ENCODE peak calls at places on chromosomes 12 and 14, in nine cellular contexts. E is breast epithelium, R is transverse colon, S is K562, F is endothelial cell of umbilical vein, C is stomach, Y is HCT116, U is prostate gland, O is GM23338. X is an unnamed sample.

GRCh38 chr12:11652351-11653040 is 3.0 kb downstream of the ETV6 start:
- DNase-seq in E (peak; percentile 61), R (peak; percentile 65), S (no peak), F (peak; percentile 67), C (peak; percentile 42), Y (no peak), U (peak; percentile 39), O (peak; percentile 18), X (peak; percentile 84)

GRCh38 chr12:78568326-78569020 is 296.1 kb upstream of the SYT1 start:
- DNase-seq in E (no peak), R (no peak), S (no peak), F (no peak), C (no peak), Y (no peak), U (no peak), O (no peak), X (no peak)

GRCh38 chr14:74400919-74401503 is 25.0 kb downstream of the SYNDIG1L start:
- DNase-seq in E (no peak), R (no peak), S (no peak), F (no peak), C (no peak), Y (no peak), U (no peak), O (peak; percentile 27), X (no peak)

GRCh38 chr12:123845881-123846280 is 83.8 kb downstream of the DNAH10 start:
- DNase-seq in E (no peak), R (no peak), S (no peak), F (no peak), C (no peak), Y (no peak), U (no peak), O (no peak), X (no peak)

GRCh38 chr14:61329478-61330051 is 8.2 kb downstream of the PRKCH start:
- DNase-seq in E (no peak), R (no peak), S (no peak), F (no peak), C (no peak), Y (no peak), U (no peak), O (no peak), X (no peak)

GRCh38 chr12:124248862-124249825 is 45.7 kb upstream of the RFLNA start:
- DNase-seq in E (peak; percentile 26), R (no peak), S (no peak), F (no peak), C (no peak), Y (no peak), U (no peak), O (no peak), X (no peak)

GRCh38 chr14:87966816-87967215 is 26.2 kb downstream of the GALC start:
- DNase-seq in E (no peak), R (no peak), S (no peak), F (no peak), C (no peak), Y (no peak), U (no peak), O (no peak), X (no peak)

GRCh38 chr12:113161415-113162016 is 12.0 kb downstream of the CFAP73 start:
- DNase-seq in E (no peak), R (no peak), S (peak; percentile 89), F (no peak), C (no peak), Y (peak; percentile 74), U (no peak), O (peak; percentile 98), X (no peak)

GRCh38 chr14:100554082-100554677 is 33.0 kb downstream of the BEGAIN start:
- DNase-seq in E (no peak), R (peak; percentile 88), S (peak; percentile 84), F (no peak), C (peak; percentile 62), Y (no peak), U (peak; percentile 42), O (no peak), X (no peak)

GRCh38 chr12:29238822-29239291 is 89.8 kb downstream of the FAR2 start:
- DNase-seq in E (no peak), R (no peak), S (no peak), F (peak; percentile 91), C (no peak), Y (no peak), U (no peak), O (no peak), X (no peak)

GRCh38 chr14:61498811-61499210 is 177.4 kb downstream of the PRKCH start:
- DNase-seq in E (no peak), R (no peak), S (no peak), F (peak; percentile 91), C (no peak), Y (no peak), U (no peak), O (no peak), X (no peak)

GRCh38 chr12:52151859-52152783 is 39.7 kb downstream of the KRT80 start:
- DNase-seq in E (peak; percentile 93), R (peak; percentile 77), S (peak; percentile 95), F (peak; percentile 49), C (peak; percentile 79), Y (no peak), U (peak; percentile 88), O (peak; percentile 91), X (peak; percentile 84)

GRCh38 chr12:2489266-2489665 is 305.5 kb upstream of the FKBP4 start:
- DNase-seq in E (no peak), R (no peak), S (no peak), F (no peak), C (no peak), Y (no peak), U (no peak), O (no peak), X (no peak)

GRCh38 chr14:24273422-24273998 is 2.1 kb upstream of the RABGGTA start:
- DNase-seq in E (no peak), R (no peak), S (no peak), F (no peak), C (no peak), Y (no peak), U (no peak), O (peak; percentile 35), X (no peak)
- TF ChIP-seq CTCF in E (no peak), R (no peak), S (no peak), F (no peak), C (no peak), Y (peak; percentile 50), U (no peak), O (peak; percentile 10), X (no peak)

GRCh38 chr14:94388027-94388895 is at the start of gene SERPINA1:
- DNase-seq in E (peak; percentile 35), R (no peak), S (no peak), F (no peak), C (peak; percentile 71), Y (no peak), U (no peak), O (no peak), X (peak; percentile 52)

GRCh38 chr14:94386085-94387031 is 2.0 kb downstream of the SERPINA1 start:
- DNase-seq in E (no peak), R (no peak), S (no peak), F (no peak), C (no peak), Y (no peak), U (no peak), O (no peak), X (peak; percentile 27)

GRCh38 chr14:94385553-94386057 is 2.8 kb downstream of the SERPINA1 start:
- DNase-seq in E (no peak), R (no peak), S (no peak), F (no peak), C (no peak), Y (no peak), U (no peak), O (no peak), X (peak; percentile 26)

GRCh38 chr14:94388896-94389469 is 581 bp upstream of the SERPINA1 start:
- DNase-seq in E (no peak), R (no peak), S (no peak), F (no peak), C (no peak), Y (no peak), U (no peak), O (no peak), X (no peak)

GRCh38 chr14:94387051-94388026 is 1.1 kb downstream of the SERPINA1 start:
- DNase-seq in E (no peak), R (no peak), S (no peak), F (no peak), C (no peak), Y (no peak), U (no peak), O (no peak), X (peak; percentile 49)
- TF ChIP-seq POLR2AphosphoS5 in E (no peak), R (no peak), S (no peak), F (no peak), C (peak; percentile 4), Y (no peak), U (no peak), O (no peak), X (no peak)

DNA sequence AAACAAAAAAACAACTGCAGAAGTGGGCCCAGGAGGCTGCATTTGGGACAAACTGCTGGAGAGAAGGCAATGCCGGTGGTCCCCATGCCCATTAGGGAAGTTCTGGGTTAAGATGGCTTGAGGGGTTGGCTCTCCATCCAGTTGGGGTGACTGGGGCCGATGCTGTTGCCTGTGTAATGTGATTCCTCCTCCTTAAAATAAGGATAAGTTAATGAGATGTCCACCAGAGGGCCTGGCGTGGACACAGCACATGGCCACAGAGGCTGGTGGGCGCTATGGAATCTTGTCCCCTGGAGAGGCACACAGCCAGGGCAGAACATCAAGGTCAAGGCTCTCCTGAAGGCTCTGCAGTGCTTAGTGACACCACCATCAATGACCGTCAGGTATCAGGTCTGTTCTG is 1.0 kb upstream of the TESC start:
- DNase-seq in E (no peak), R (no peak), S (peak; percentile 54), F (no peak), C (no peak), Y (peak; percentile 15), U (no peak), O (peak; percentile 69), X (peak; percentile 35)
- TF ChIP-seq CTCF in E (peak; percentile 9), R (no peak), S (peak; percentile 70), F (peak; percentile 44), C (no peak), Y (peak; percentile 36), U (no peak), O (peak; percentile 42), X (no peak)

DNA sequence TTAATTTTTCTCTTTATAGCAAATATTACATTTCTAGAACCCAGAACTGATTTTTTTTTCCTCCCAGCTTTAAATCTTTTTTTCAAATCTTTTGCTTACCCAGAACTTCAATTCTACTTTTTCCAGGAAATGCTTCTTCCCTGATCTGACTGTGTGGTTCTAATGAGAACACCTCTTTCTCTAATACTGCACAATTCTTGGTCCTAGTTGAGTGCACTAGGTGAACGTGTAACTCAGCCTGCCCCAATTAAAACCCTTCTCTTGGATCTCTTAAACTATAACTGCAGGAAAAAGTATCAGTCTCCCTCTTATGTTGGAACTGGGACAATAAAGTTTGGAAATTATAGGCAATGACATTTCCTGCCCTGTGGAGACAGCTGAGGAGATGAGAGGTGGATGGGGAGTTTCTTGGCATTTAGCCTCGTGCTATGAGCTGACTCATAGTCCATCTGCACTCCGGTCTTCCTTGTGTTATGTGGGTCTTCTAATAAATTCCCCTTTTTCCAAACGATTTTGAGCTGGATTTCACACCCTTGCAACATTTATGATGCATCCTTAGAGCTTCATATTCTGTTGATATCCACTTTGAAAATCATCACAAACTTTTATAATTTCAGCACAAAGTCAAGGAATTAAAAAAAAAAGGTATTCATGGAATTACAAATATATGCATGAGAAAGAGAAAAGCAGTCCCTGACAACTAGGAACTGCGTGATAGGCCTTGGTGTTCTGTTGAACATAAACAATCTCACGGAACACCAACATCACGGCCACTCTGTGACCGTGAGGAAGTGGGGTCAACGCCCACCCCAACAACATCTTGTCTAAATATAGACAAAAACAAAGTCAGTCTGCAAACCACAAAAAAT is 52.4 kb downstream of the BRMS1L start:
- DNase-seq in E (no peak), R (peak; percentile 37), S (no peak), F (peak; percentile 89), C (peak; percentile 34), Y (peak; percentile 12), U (no peak), O (no peak), X (no peak)
- TF ChIP-seq POLR2AphosphoS5 in E (no peak), R (no peak), S (no peak), F (no peak), C (no peak), Y (no peak), U (no peak), O (no peak), X (no peak)

X was measured in sigmoid colon.